ENCODE peak calls at places on chromosomes 5 and 9, in eight cellular contexts. E, J, A, H, Q, K, T and Z are unnamed samples.

GRCh38 chr5:56683281-56683680 is 132.1 kb upstream of the MAP3K1 start:
- DNase-seq in E (no peak), J (no peak), A (no peak), H (no peak), Q (no peak), K (no peak), T (no peak), Z (no peak)

GRCh38 chr5:78778538-78778937 is 130.0 kb upstream of the LHFPL2 start:
- DNase-seq in E (no peak), J (no peak), A (no peak), H (peak), Q (no peak), K (no peak), T (no peak), Z (peak)

GRCh38 chr5:37722236-37723146 is 117.3 kb downstream of the GDNF start:
- DNase-seq in E (no peak), J (no peak), A (no peak), H (peak), Q (no peak), K (no peak), T (no peak), Z (peak)

GRCh38 chr5:169161022-169161680 is 139.8 kb downstream of the SLIT3 start:
- DNase-seq in E (peak), J (no peak), A (peak), H (peak), Q (peak), K (no peak), T (peak), Z (peak)

GRCh38 chr5:82349651-82350050 is 71.5 kb upstream of the RPS23 start:
- DNase-seq in E (no peak), J (no peak), A (no peak), H (no peak), Q (no peak), K (peak), T (no peak), Z (peak)

GRCh38 chr5:95644351-95645042 is 2.1 kb upstream of the RFESD start:
- DNase-seq in E (peak), J (peak), A (no peak), H (peak), Q (peak), K (no peak), T (no peak), Z (peak)

GRCh38 chr9:132609184-132609583 is 26.8 kb downstream of the BARHL1 start:
- DNase-seq in E (no peak), J (no peak), A (no peak), H (no peak), Q (no peak), K (no peak), T (no peak), Z (no peak)

GRCh38 chr9:124108216-124108615 is 96.6 kb downstream of the LHX2 start:
- DNase-seq in E (no peak), J (no peak), A (no peak), H (no peak), Q (no peak), K (no peak), T (no peak), Z (no peak)

GRCh38 chr5:132474131-132474723 is 16.3 kb downstream of the IRF1 start:
- DNase-seq in E (no peak), J (peak), A (no peak), H (no peak), Q (no peak), K (no peak), T (no peak), Z (no peak)

GRCh38 chr5:88452820-88453219 is 184.2 kb upstream of the TMEM161B start:
- DNase-seq in E (no peak), J (no peak), A (no peak), H (peak), Q (no peak), K (no peak), T (no peak), Z (no peak)

GRCh38 chr9:109499631-109500120 is 1.6 kb upstream of the PTPN3 start:
- DNase-seq in E (peak), J (peak), A (peak), H (no peak), Q (no peak), K (peak), T (peak), Z (peak)

GRCh38 chr5:133754575-133755169 is 142.3 kb upstream of the FSTL4 start:
- DNase-seq in E (peak), J (peak), A (no peak), H (peak), Q (no peak), K (no peak), T (no peak), Z (peak)

GRCh38 chr5:136192015-136192525 is 892 bp downstream of the SMIM32 start:
- DNase-seq in E (no peak), J (no peak), A (no peak), H (no peak), Q (peak), K (no peak), T (no peak), Z (no peak)

GRCh38 chr5:136191304-136192014 is 1.5 kb downstream of the SMIM32 start:
- DNase-seq in E (no peak), J (no peak), A (peak), H (peak), Q (peak), K (no peak), T (no peak), Z (peak)

GRCh38 chr5:136192526-136193395 is at the start of gene SMIM32:
- DNase-seq in E (no peak), J (no peak), A (peak), H (no peak), Q (peak), K (peak), T (no peak), Z (no peak)

GRCh38 chr5:136194611-136195010 is 1.6 kb upstream of the SMIM32 start:
- DNase-seq in E (no peak), J (no peak), A (peak), H (no peak), Q (peak), K (no peak), T (no peak), Z (no peak)

GRCh38 chr5:136193396-136193935 is 504 bp upstream of the SMIM32 start:
- DNase-seq in E (no peak), J (no peak), A (peak), H (no peak), Q (peak), K (no peak), T (no peak), Z (no peak)
- H3K4me3 ChIP-seq in E (no peak), J (peak), A (no peak), H (no peak), Q (peak), K (peak), T (no peak), Z (no peak)

GRCh38 chr9:14066032-14066431 is 247.9 kb downstream of the NFIB start:
- DNase-seq in E (no peak), J (no peak), A (no peak), H (no peak), Q (no peak), K (no peak), T (no peak), Z (no peak)

GRCh38 chr9:14071484-14071883 is 242.5 kb downstream of the NFIB start:
- DNase-seq in E (no peak), J (no peak), A (no peak), H (no peak), Q (no peak), K (no peak), T (no peak), Z (no peak)

GRCh38 chr9:14072850-14073249 is 241.1 kb downstream of the NFIB start:
- DNase-seq in E (no peak), J (no peak), A (no peak), H (no peak), Q (no peak), K (no peak), T (no peak), Z (no peak)

GRCh38 chr9:14066815-14067214 is 247.1 kb downstream of the NFIB start:
- DNase-seq in E (no peak), J (no peak), A (no peak), H (no peak), Q (no peak), K (no peak), T (no peak), Z (no peak)

GRCh38 chr9:14068690-14069089 is 245.3 kb downstream of the NFIB start:
- DNase-seq in E (no peak), J (no peak), A (no peak), H (no peak), Q (no peak), K (no peak), T (no peak), Z (no peak)
- TF ChIP-seq CTCF in E (no peak), J (no peak), A (no peak), H (peak), Q (no peak), K (no peak), T (no peak), Z (no peak)

DNA sequence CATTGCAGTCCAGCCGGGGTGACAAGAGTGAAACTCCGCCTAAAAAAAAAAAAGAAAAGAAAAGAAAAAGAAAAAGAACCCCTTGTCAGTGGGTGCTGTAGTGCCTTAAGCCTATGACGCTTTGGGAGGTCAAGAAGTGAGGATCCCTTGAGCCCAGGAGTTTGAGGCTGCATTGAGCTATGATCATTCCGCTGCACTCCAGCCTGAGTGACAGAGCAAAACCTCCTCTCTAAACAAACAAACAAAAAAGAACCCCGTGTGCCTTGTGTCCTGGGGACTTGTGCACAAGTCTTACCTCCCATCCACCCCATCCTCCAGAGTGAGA is 33.5 kb upstream of the STXBP1 start:
- DNase-seq in E (no peak), J (no peak), A (no peak), H (no peak), Q (no peak), K (no peak), T (no peak), Z (no peak)
- H3K4me3 ChIP-seq in E (no peak), J (peak), A (no peak), H (peak), Q (peak), K (peak), T (no peak), Z (peak)

GRCh38 chr9:126690431-126691051 is 76.8 kb downstream of the LMX1B start:
- DNase-seq in E (peak), J (peak), A (no peak), H (no peak), Q (peak), K (peak), T (no peak), Z (peak)
- TF ChIP-seq CTCF in E (peak), J (no peak), A (no peak), H (peak), Q (peak), K (peak), T (no peak), Z (peak)

GRCh38 chr9:2041736-2042135 is 26.6 kb downstream of the SMARCA2 start:
- DNase-seq in E (no peak), J (no peak), A (no peak), H (peak), Q (no peak), K (no peak), T (no peak), Z (no peak)

GRCh38 chr9:2043881-2044462 is 28.8 kb downstream of the SMARCA2 start:
- DNase-seq in E (no peak), J (no peak), A (no peak), H (no peak), Q (no peak), K (no peak), T (no peak), Z (no peak)

GRCh38 chr9:2039294-2040180 is 24.4 kb downstream of the SMARCA2 start:
- DNase-seq in E (no peak), J (no peak), A (no peak), H (no peak), Q (peak), K (peak), T (peak), Z (no peak)

GRCh38 chr9:2040828-2041227 is 25.7 kb downstream of the SMARCA2 start:
- DNase-seq in E (no peak), J (no peak), A (no peak), H (no peak), Q (no peak), K (no peak), T (no peak), Z (no peak)

DNA sequence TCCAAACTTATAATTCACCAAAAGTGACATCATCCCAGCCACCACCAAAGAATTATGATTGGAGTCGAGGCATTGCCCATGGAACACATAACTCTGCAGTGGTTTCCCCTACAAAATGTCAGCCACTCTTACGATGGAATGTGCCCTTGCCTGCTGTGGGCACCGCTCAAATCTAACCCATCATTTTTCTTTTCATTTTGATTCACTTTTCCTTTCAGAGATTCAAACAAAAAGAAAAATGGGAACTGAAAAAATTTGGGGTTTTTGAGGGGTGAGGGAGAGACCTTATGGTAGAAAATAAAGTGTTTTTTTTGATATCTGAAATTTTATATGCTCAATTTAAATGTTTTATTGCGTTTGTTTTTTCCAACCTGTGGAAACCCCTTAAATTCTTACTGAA is 28.1 kb downstream of the SMARCA2 start:
- DNase-seq in E (no peak), J (no peak), A (no peak), H (no peak), Q (no peak), K (no peak), T (no peak), Z (no peak)
- H3K4me3 ChIP-seq in E (no peak), J (no peak), A (no peak), H (no peak), Q (no peak), K (no peak), T (no peak), Z (no peak)

GRCh38 chr9:74006935-74007334 is 490.2 kb upstream of the RORB start:
- DNase-seq in E (no peak), J (no peak), A (no peak), H (no peak), Q (no peak), K (no peak), T (no peak), Z (peak)
- TF ChIP-seq CTCF in E (no peak), J (no peak), A (no peak), H (no peak), Q (no peak), K (no peak), T (no peak), Z (peak)